ENCODE peak calls at places on chromosome 3, in eight cellular contexts. N is GM23338; R is CD8-positive, alpha-beta T cell; F is PC-3; E is tibial nerve; A is H9; I is mammary epithelial cell; W is Karpas-422. O is an unnamed sample. For H3K4me1, the result is how much of the 10 kb centered on the place peaks cover.

GRCh38 chr3:194043516-194043915 is 92.4 kb upstream of the HES1 start:
- DNase-seq in N (no peak), R (no peak), F (peak), E (no peak), A (no peak), I (peak), W (no peak), O (no peak)

GRCh38 chr3:21447471-21448205 is 303.4 kb downstream of the ZNF385D start:
- DNase-seq in N (no peak), R (no peak), F (no peak), E (no peak), A (no peak), I (no peak), W (no peak), O (no peak)

GRCh38 chr3:155282416-155283091 is 10.9 kb downstream of the STRIT1 start:
- DNase-seq in N (no peak), R (no peak), F (peak), E (no peak), A (no peak), I (no peak), W (no peak), O (no peak)

GRCh38 chr3:150235799-150236198 is 172.3 kb upstream of the TSC22D2 start:
- DNase-seq in N (no peak), R (no peak), F (peak), E (no peak), A (no peak), I (no peak), W (no peak), O (no peak)

GRCh38 chr3:148366743-148367410 is 330.8 kb upstream of the AGTR1 start:
- DNase-seq in N (peak), R (no peak), F (peak), E (no peak), A (no peak), I (no peak), W (peak), O (no peak)

GRCh38 chr3:153090973-153091372 is 71.1 kb upstream of the RAP2B start:
- DNase-seq in N (no peak), R (no peak), F (no peak), E (no peak), A (no peak), I (no peak), W (no peak), O (no peak)

GRCh38 chr3:51966486-51966885 is 768 bp downstream of the PCBP4 start:
- DNase-seq in N (no peak), R (no peak), F (no peak), E (no peak), A (no peak), I (no peak), W (no peak), O (no peak)

GRCh38 chr3:194053136-194053535 is 82.8 kb upstream of the HES1 start:
- DNase-seq in N (no peak), R (no peak), F (no peak), E (no peak), A (no peak), I (no peak), W (no peak), O (no peak)

GRCh38 chr3:109336272-109336957 is 931 bp downstream of the DPPA4 start:
- DNase-seq in N (no peak), R (peak), F (no peak), E (no peak), A (no peak), I (no peak), W (no peak), O (no peak)

GRCh38 chr3:15632212-15632580 is 30.7 kb downstream of the BTD start:
- DNase-seq in N (no peak), R (no peak), F (no peak), E (no peak), A (no peak), I (no peak), W (no peak), O (no peak)

GRCh38 chr3:81910244-81910852 is 148.9 kb upstream of the GBE1 start:
- DNase-seq in N (peak), R (no peak), F (peak), E (peak), A (no peak), I (peak), W (peak), O (no peak)

GRCh38 chr3:24683511-24684384 is 189.1 kb upstream of the THRB start:
- DNase-seq in N (peak), R (no peak), F (peak), E (no peak), A (no peak), I (peak), W (peak), O (no peak)

GRCh38 chr3:169818330-169818729 is 5.6 kb upstream of the LRRC34 start:
- DNase-seq in N (no peak), R (no peak), F (peak), E (no peak), A (no peak), I (no peak), W (no peak), O (no peak)

GRCh38 chr3:5202267-5202666 is 14.8 kb downstream of the EDEM1 start:
- DNase-seq in N (no peak), R (no peak), F (no peak), E (no peak), A (no peak), I (no peak), W (no peak), O (no peak)

GRCh38 chr3:69649120-69649519 is 90.1 kb upstream of the MITF start:
- DNase-seq in N (no peak), R (no peak), F (peak), E (no peak), A (no peak), I (peak), W (no peak), O (no peak)

GRCh38 chr3:115937054-115937453 is 313.7 kb downstream of the GAP43 start:
- DNase-seq in N (no peak), R (no peak), F (peak), E (no peak), A (no peak), I (no peak), W (no peak), O (no peak)

GRCh38 chr3:49641921-49642707 is 32.0 kb upstream of the APEH start:
- DNase-seq in N (no peak), R (no peak), F (no peak), E (no peak), A (no peak), I (no peak), W (no peak), O (no peak)

GRCh38 chr3:126494204-126494603 is 18.5 kb upstream of the ZXDC start:
- DNase-seq in N (no peak), R (no peak), F (no peak), E (no peak), A (no peak), I (no peak), W (no peak), O (no peak)

GRCh38 chr3:152738656-152739055 is 96.3 kb upstream of the P2RY1 start:
- DNase-seq in N (no peak), R (no peak), F (no peak), E (no peak), A (no peak), I (no peak), W (no peak), O (no peak)

GRCh38 chr3:197427013-197427412 is 128.6 kb upstream of the DLG1 start:
- DNase-seq in N (no peak), R (no peak), F (peak), E (no peak), A (no peak), I (no peak), W (no peak), O (no peak)

GRCh38 chr3:15309662-15310335 is 22.6 kb downstream of the SH3BP5 start:
- DNase-seq in N (no peak), R (no peak), F (peak), E (no peak), A (no peak), I (peak), W (no peak), O (no peak)

GRCh38 chr3:154540950-154541604 is 111.1 kb upstream of the GPR149 start:
- DNase-seq in N (no peak), R (no peak), F (peak), E (no peak), A (no peak), I (peak), W (no peak), O (no peak)

GRCh38 chr3:187183210-187183862 is 13.9 kb upstream of the RTP1 start:
- DNase-seq in N (no peak), R (no peak), F (no peak), E (no peak), A (peak), I (peak), W (peak), O (no peak)

GRCh38 chr3:100032262-100032661 is 82.0 kb downstream of the FILIP1L start:
- DNase-seq in N (no peak), R (no peak), F (peak), E (no peak), A (no peak), I (peak), W (no peak), O (no peak)

GRCh38 chr3:188925376-188925775 is 246.4 kb upstream of the TPRG1 start:
- DNase-seq in N (no peak), R (no peak), F (no peak), E (no peak), A (no peak), I (no peak), W (no peak), O (no peak)

DNA sequence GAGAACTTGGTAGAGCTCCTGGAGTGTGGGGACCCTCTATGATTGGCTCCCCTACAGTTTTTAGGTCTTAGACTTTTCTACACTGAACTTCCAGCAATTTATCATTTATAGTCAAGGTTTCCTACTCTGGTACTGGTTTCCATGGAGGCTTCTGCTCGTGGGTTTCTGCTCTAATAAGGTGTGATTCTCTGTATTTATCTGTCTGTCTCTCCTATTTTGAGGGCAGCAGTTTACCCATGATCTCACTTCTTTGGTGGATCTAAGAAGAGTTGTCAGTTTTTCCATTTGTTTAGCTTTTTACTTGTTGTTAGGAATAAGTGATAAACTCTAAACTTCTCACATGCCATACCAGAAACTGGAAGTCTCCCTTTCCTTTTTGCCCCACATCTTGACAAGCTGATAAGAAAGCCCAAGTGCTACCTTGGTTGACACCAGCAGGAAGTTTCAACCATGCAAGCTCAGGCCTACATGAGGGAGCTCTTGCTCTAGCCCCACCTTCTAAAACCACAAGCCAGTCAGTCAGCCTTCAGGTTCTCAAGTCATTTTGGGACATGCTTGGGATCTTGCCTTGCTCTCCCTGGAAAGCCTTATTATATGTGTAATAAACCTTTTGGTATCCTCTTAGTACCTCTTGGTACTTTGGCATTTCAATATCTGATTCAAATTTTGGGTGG is 10.0 kb downstream of the TIMMDC1 start:
- DNase-seq in N (no peak), R (no peak), F (no peak), E (no peak), A (no peak), I (peak), W (no peak), O (no peak)
- H3K4me1 ChIP-seq in N (under half), R (under half), F (under half), E (under half), A (under half), I (under half), W (under half), O (under half)

DNA sequence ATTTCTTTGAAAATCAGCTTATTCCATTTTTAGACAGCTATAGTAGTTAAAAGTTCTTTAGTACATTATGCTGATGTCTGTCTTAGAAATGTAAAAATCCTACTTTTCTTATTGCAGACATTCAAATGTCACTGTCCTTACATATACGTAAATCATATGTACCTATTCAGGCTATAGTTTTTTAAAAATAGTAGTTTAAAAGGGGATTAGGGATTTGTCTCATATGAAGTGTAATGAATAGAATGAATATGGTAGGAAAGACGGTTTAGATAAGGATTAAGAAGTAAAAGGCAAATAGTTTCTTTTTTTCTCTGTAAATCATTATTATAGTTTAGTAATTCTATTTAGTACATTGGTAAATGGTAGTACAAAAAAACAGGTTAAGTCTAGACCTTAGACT is 7.4 kb downstream of the DIPK2A start:
- DNase-seq in N (no peak), R (no peak), F (no peak), E (no peak), A (no peak), I (no peak), W (no peak), O (no peak)
- H3K4me1 ChIP-seq in N (under half), R (under half), F (under half), E (under half), A (under half), I (under half), W (under half), O (under half)

GRCh38 chr3:175346573-175347356 is 487.6 kb downstream of the NAALADL2 start:
- DNase-seq in N (no peak), R (no peak), F (peak), E (peak), A (no peak), I (peak), W (no peak), O (peak)
- H3K4me1 ChIP-seq in N (under half), R (under half), F (under half), E (under half), A (under half), I (under half), W (under half), O (under half)

GRCh38 chr3:42653560-42654330 is at the start of gene ZBTB47:
- DNase-seq in N (peak), R (no peak), F (peak), E (peak), A (peak), I (peak), W (no peak), O (peak)
- H3K4me1 ChIP-seq in N (under half), R (under half), F (under half), E (under half), A (under half), I (under half), W (under half), O (under half)

GRCh38 chr3:71484452-71484851 is 99.1 kb downstream of the FOXP1 start:
- DNase-seq in N (no peak), R (no peak), F (no peak), E (no peak), A (no peak), I (no peak), W (no peak), O (no peak)
- H3K4me1 ChIP-seq in N (under half), R (half or more), F (under half), E (under half), A (under half), I (under half), W (under half), O (under half)

GRCh38 chr3:31875437-31875836 is 105.6 kb downstream of the OSBPL10 start:
- DNase-seq in N (no peak), R (no peak), F (no peak), E (no peak), A (no peak), I (no peak), W (peak), O (no peak)

GRCh38 chr3:31879365-31879764 is 101.7 kb downstream of the OSBPL10 start:
- DNase-seq in N (no peak), R (no peak), F (no peak), E (no peak), A (no peak), I (no peak), W (peak), O (no peak)

GRCh38 chr3:31878231-31878838 is 102.7 kb downstream of the OSBPL10 start:
- DNase-seq in N (no peak), R (no peak), F (no peak), E (no peak), A (no peak), I (no peak), W (peak), O (no peak)

GRCh38 chr3:31880020-31880419 is 101.0 kb downstream of the OSBPL10 start:
- DNase-seq in N (no peak), R (no peak), F (peak), E (peak), A (no peak), I (peak), W (peak), O (no peak)

GRCh38 chr3:31877559-31877958 is 103.5 kb downstream of the OSBPL10 start:
- DNase-seq in N (no peak), R (no peak), F (no peak), E (no peak), A (no peak), I (no peak), W (peak), O (no peak)
- H3K4me1 ChIP-seq in N (under half), R (under half), F (under half), E (under half), A (under half), I (under half), W (half or more), O (under half)

GRCh38 chr3:72273615-72274014 is 488.7 kb upstream of the PROK2 start:
- DNase-seq in N (peak), R (no peak), F (no peak), E (no peak), A (peak), I (no peak), W (no peak), O (no peak)

GRCh38 chr3:72272356-72272755 is 487.4 kb upstream of the PROK2 start:
- DNase-seq in N (no peak), R (no peak), F (no peak), E (no peak), A (no peak), I (no peak), W (no peak), O (no peak)

GRCh38 chr3:72270730-72271129 is 485.8 kb upstream of the PROK2 start:
- DNase-seq in N (no peak), R (no peak), F (no peak), E (no peak), A (no peak), I (no peak), W (no peak), O (no peak)

GRCh38 chr3:72271215-72271614 is 486.3 kb upstream of the PROK2 start:
- DNase-seq in N (no peak), R (no peak), F (no peak), E (peak), A (no peak), I (no peak), W (no peak), O (no peak)

GRCh38 chr3:72271923-72272322 is 487.0 kb upstream of the PROK2 start:
- DNase-seq in N (no peak), R (no peak), F (no peak), E (no peak), A (no peak), I (no peak), W (no peak), O (no peak)
- H3K4me1 ChIP-seq in N (under half), R (under half), F (under half), E (under half), A (under half), I (under half), W (under half), O (under half)

DNA sequence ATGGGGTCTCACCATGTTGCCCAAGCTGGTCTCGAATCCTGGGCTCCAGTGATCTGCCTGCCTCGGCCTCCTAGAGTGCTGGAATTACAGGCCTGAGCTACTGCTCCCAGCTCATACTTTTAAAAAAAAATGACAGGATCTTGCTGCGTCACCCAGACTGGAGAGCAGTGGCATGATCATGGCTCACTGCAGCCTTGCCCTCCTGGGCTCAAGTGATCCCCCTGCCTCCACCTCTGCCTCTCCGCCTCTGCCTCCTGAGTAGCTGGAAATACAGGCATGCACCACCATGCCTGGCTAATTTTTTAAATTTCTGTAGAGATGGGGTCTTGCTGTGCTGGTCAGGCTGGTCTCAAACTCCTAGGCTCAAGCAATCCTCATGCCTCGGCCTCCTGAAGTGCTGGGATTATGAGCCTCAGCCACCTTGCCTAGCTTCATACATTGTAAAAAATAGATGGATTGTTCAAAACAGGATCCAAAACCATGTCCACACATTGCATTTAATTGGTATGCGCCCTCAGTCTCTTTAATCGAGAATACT is 8.9 kb downstream of the PHLDB2 start:
- DNase-seq in N (no peak), R (no peak), F (no peak), E (no peak), A (no peak), I (peak), W (no peak), O (no peak)
- H3K4me1 ChIP-seq in N (half or more), R (under half), F (half or more), E (under half), A (under half), I (under half), W (under half), O (under half)